ENCODE peak calls at places on chromosomes 4 and X, in seven cellular contexts. R is OCI-LY7; H is CD8-positive, alpha-beta T cell; J is RWPE1; P is GM23338; F is Calu3; Q is IMR-90. S is an unnamed sample.

GRCh38 chrX:11059923-11060322 is 51.2 kb upstream of the HCCS start:
- DNase-seq in R (no peak), H (no peak), J (peak), P (no peak), F (no peak), Q (peak), S (no peak)

GRCh38 chr4:44493924-44494323 is 45.3 kb upstream of the KCTD8 start:
- DNase-seq in R (peak), H (no peak), J (peak), P (peak), F (no peak), Q (no peak), S (peak)

GRCh38 chrX:101219840-101220191 is 230 bp downstream of the DRP2 start:
- DNase-seq in R (no peak), H (peak), J (no peak), P (no peak), F (no peak), Q (peak), S (no peak)

GRCh38 chr4:120175272-120175671 is 108.6 kb upstream of the MAD2L1 start:
- DNase-seq in R (no peak), H (no peak), J (no peak), P (no peak), F (no peak), Q (no peak), S (no peak)

GRCh38 chr4:156291317-156291716 is 337.7 kb upstream of the CTSO start:
- DNase-seq in R (no peak), H (no peak), J (peak), P (no peak), F (no peak), Q (peak), S (no peak)

GRCh38 chr4:72987741-72988729 is 81.5 kb downstream of the COX18 start:
- DNase-seq in R (no peak), H (no peak), J (no peak), P (no peak), F (no peak), Q (no peak), S (no peak)

GRCh38 chr4:26503427-26503826 is 13.1 kb upstream of the CCKAR start:
- DNase-seq in R (no peak), H (no peak), J (no peak), P (no peak), F (no peak), Q (no peak), S (no peak)

GRCh38 chrX:74383611-74384010 is 37.7 kb upstream of the SLC16A2 start:
- DNase-seq in R (peak), H (peak), J (peak), P (peak), F (peak), Q (peak), S (peak)

GRCh38 chrX:128818690-128819089 is 704.6 kb downstream of the SMARCA1 start:
- DNase-seq in R (no peak), H (no peak), J (no peak), P (no peak), F (no peak), Q (no peak), S (no peak)

GRCh38 chrX:105882581-105883275 is 60.4 kb downstream of the NRK start:
- DNase-seq in R (no peak), H (no peak), J (no peak), P (no peak), F (no peak), Q (peak), S (no peak)

GRCh38 chr4:165325732-165326512 is 1.5 kb upstream of the MSMO1 start:
- DNase-seq in R (no peak), H (no peak), J (peak), P (peak), F (no peak), Q (peak), S (no peak)

GRCh38 chr4:2081540-2081939 is 22.4 kb downstream of the NAT8L start:
- DNase-seq in R (no peak), H (no peak), J (no peak), P (no peak), F (no peak), Q (no peak), S (no peak)

GRCh38 chr4:3786196-3786869 is 20.1 kb downstream of the ADRA2C start:
- DNase-seq in R (no peak), H (no peak), J (no peak), P (no peak), F (peak), Q (no peak), S (no peak)

GRCh38 chrX:37712458-37712857 is 26.9 kb downstream of the XK start:
- DNase-seq in R (no peak), H (no peak), J (peak), P (no peak), F (no peak), Q (no peak), S (no peak)

GRCh38 chrX:43176686-43177085 is 398.7 kb upstream of the PPP1R2C start:
- DNase-seq in R (no peak), H (no peak), J (no peak), P (no peak), F (no peak), Q (no peak), S (no peak)

GRCh38 chr4:159191989-159192388 is 89.1 kb downstream of the RAPGEF2 start:
- DNase-seq in R (peak), H (no peak), J (peak), P (peak), F (peak), Q (peak), S (no peak)

GRCh38 chr4:20426028-20426427 is 174.3 kb downstream of the SLIT2 start:
- DNase-seq in R (no peak), H (no peak), J (no peak), P (no peak), F (no peak), Q (no peak), S (no peak)

GRCh38 chr4:139083533-139084424 is 68.2 kb downstream of the NOCT start:
- DNase-seq in R (peak), H (peak), J (peak), P (peak), F (peak), Q (peak), S (peak)

GRCh38 chr4:4428966-4429875 is 42.3 kb downstream of the NSG1 start:
- DNase-seq in R (no peak), H (no peak), J (no peak), P (no peak), F (no peak), Q (no peak), S (no peak)

GRCh38 chr4:159016527-159017137 is 86.2 kb upstream of the RAPGEF2 start:
- DNase-seq in R (no peak), H (no peak), J (no peak), P (peak), F (no peak), Q (peak), S (peak)

GRCh38 chrX:68994135-68994882 is 165.5 kb downstream of the EFNB1 start:
- DNase-seq in R (no peak), H (no peak), J (no peak), P (no peak), F (no peak), Q (no peak), S (no peak)

GRCh38 chrX:53188763-53189162 is 36.2 kb downstream of the KDM5C start:
- DNase-seq in R (no peak), H (no peak), J (no peak), P (no peak), F (no peak), Q (peak), S (no peak)

GRCh38 chr4:77740480-77740879 is 78.7 kb downstream of the CNOT6L start:
- DNase-seq in R (no peak), H (no peak), J (no peak), P (no peak), F (no peak), Q (no peak), S (no peak)

GRCh38 chr4:41652971-41653370 is 95.6 kb downstream of the PHOX2B start:
- DNase-seq in R (no peak), H (no peak), J (no peak), P (no peak), F (no peak), Q (no peak), S (no peak)

GRCh38 chr4:59818656-59819055 is 1381.5 kb upstream of the ADGRL3 start:
- DNase-seq in R (no peak), H (no peak), J (no peak), P (no peak), F (no peak), Q (no peak), S (peak)

GRCh38 chr4:182238355-182238931 is 4.8 kb upstream of the TENM3 start:
- DNase-seq in R (no peak), H (no peak), J (peak), P (peak), F (no peak), Q (peak), S (no peak)

GRCh38 chr4:8297691-8298485 is 28.3 kb downstream of the HTRA3 start:
- DNase-seq in R (no peak), H (no peak), J (no peak), P (no peak), F (no peak), Q (no peak), S (no peak)

GRCh38 chr4:156931267-156931666 is 40.3 kb downstream of the PDGFC start:
- DNase-seq in R (no peak), H (no peak), J (peak), P (no peak), F (peak), Q (peak), S (no peak)

DNA sequence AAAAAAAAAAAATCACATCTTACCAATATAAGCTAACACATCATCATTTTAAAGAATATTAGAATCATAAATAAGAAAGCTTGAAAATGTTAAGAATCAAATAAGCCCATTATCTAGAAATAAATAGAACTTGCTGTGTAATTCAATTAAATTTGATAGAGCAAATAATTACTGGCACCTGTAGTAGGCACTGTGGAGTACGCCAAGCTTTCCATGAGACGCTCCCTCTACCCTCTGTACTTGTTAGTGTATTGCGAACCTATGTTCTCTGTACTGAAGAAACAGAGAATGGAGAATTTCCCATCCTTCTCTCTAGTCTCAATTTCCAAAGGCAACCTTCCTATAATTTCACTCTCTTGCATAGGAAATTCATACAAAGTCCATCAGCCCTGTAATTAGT is 61.7 kb upstream of the HAND2 start:
- DNase-seq in R (no peak), H (no peak), J (no peak), P (peak), F (no peak), Q (no peak), S (no peak)
- TF ChIP-seq CTCF in R (peak), H (no peak), J (no peak), P (peak), F (no peak), Q (no peak), S (no peak)

DNA sequence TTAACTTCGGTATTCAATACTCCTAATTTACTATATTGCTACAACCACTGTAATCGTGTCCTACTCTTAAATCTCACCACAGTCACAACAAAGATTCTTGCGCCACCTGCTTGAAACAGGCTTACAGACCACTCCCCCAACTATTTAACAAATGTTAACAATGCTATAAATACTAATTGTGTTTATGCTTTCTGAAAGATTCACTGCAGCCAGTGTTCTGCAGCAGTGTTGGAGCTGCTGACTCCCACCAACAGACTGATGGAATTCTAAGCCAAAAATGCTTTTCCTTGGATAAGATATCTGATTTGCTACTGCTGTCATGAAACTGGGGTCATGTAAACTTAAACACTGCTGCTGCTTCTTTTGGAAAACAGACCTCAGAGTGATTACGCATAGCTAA is 244.2 kb upstream of the MAB21L2 start:
- DNase-seq in R (no peak), H (no peak), J (no peak), P (peak), F (no peak), Q (peak), S (no peak)
- TF ChIP-seq CTCF in R (no peak), H (no peak), J (no peak), P (peak), F (no peak), Q (no peak), S (no peak)

DNA sequence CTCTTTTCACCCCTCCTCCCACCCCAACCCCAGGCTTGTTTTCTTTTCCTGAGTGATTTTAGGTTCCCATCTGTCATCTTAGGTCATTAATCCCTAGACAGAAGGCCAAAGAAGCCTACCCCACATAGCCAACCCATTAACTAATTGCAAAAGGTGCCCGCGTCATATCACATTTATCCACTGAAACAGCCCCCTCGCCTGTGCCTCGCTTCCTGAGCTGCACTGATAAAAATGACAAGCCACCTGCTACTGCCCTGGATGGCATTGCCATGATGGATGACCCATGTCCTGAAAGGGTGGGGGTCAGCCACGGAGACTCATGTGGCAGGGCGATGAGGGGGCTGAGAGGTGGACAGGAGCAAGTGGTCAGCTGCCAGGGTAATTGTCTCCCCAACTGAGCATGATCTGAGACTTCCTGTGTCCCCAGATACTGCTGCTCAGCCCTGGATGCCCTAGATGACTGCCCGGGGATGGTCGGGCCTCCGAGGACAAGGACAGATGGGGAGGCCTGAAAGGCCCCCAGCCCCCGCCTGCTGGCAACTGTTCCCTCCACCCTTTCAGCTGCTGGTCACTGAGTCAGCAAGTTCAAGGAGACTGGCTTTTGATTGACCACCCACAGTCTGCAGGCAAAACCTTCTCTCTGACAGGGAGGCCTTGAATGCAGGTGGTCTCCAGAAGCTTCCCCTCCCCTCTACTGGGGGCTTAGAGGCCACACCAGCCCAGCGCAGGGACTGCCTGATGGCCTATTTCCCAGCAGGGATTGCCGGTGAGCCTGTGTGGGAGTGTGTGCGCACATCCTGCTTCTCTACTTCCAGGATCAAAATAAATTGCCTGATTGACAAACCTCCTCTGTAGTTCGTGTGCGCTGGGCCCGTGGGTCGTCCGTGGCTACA is 496.3 kb downstream of the BCOR start:
- DNase-seq in R (no peak), H (no peak), J (no peak), P (no peak), F (no peak), Q (no peak), S (no peak)
- TF ChIP-seq CTCF in R (no peak), H (no peak), J (no peak), P (no peak), F (no peak), Q (no peak), S (no peak)

GRCh38 chr4:19224820-19225219 is 1026.9 kb upstream of the SLIT2 start:
- DNase-seq in R (peak), H (no peak), J (no peak), P (peak), F (no peak), Q (peak), S (peak)
- TF ChIP-seq CTCF in R (peak), H (no peak), J (peak), P (no peak), F (no peak), Q (peak), S (no peak)

DNA sequence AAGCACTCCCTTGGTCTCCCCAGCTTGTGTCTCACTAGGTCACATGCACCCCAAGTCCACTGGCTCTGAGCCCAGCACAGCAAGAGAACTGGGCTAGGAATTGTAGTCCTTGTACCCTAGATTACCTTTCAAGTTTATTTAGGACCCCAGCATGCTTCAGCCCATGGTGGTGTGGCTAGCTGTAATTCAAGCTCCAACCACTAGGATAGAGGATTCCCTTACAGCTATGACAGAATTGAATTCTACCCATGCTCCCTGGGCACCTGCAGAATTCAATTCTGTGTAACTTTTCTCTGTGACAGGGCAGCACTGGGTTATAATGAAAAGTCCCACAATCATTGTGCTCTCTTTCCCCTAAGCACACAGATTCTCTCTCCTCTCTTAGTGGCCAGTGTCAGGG is 253.8 kb upstream of the DMD start:
- DNase-seq in R (peak), H (no peak), J (no peak), P (peak), F (no peak), Q (no peak), S (no peak)
- TF ChIP-seq CTCF in R (peak), H (no peak), J (no peak), P (peak), F (no peak), Q (no peak), S (no peak)